ENCODE peak calls at places on chromosomes 7 and 10, in seven cellular contexts. One of them, this sample, is unnamed. For H3K4me1 and H3K9me2, the result is how much of the 10 kb centered on the place peaks cover.

GRCh38 chr10:74704629-74705360 is 121.6 kb upstream of the KAT6B start:
- DNase-seq in MM.1S: no peak
- DNase-seq in OCI-LY7: no peak
- DNase-seq in HCT116: no peak
- DNase-seq in GM23248: no peak
- DNase-seq in Karpas-422: peak
- DNase-seq in SK-N-SH: no peak
- DNase-seq in this sample: no peak

GRCh38 chr7:1597361-1597760 is 27.5 kb upstream of the PSMG3 start:
- DNase-seq in HCT116: no peak
- DNase-seq in Karpas-422: no peak
- DNase-seq in GM23248: no peak
- DNase-seq in OCI-LY7: no peak
- DNase-seq in SK-N-SH: peak
- DNase-seq in MM.1S: no peak
- DNase-seq in this sample: no peak

GRCh38 chr7:4758111-4758510 is 17.3 kb upstream of the AP5Z1 start:
- DNase-seq in HCT116: no peak
- DNase-seq in MM.1S: no peak
- DNase-seq in GM23248: no peak
- DNase-seq in Karpas-422: no peak
- DNase-seq in SK-N-SH: no peak
- DNase-seq in OCI-LY7: no peak
- DNase-seq in this sample: no peak

GRCh38 chr10:54484186-54484585 is 316.8 kb downstream of the PCDH15 start:
- DNase-seq in HCT116: no peak
- DNase-seq in SK-N-SH: no peak
- DNase-seq in GM23248: no peak
- DNase-seq in OCI-LY7: no peak
- DNase-seq in MM.1S: no peak
- DNase-seq in Karpas-422: no peak
- DNase-seq in this sample: no peak

GRCh38 chr10:64738462-64738861 is 1217.3 kb downstream of the REEP3 start:
- DNase-seq in OCI-LY7: no peak
- DNase-seq in SK-N-SH: no peak
- DNase-seq in Karpas-422: no peak
- DNase-seq in GM23248: no peak
- DNase-seq in HCT116: no peak
- DNase-seq in MM.1S: no peak
- DNase-seq in this sample: no peak

GRCh38 chr7:20578257-20578771 is 37.2 kb upstream of the ABCB5 start:
- DNase-seq in MM.1S: no peak
- DNase-seq in GM23248: no peak
- DNase-seq in SK-N-SH: no peak
- DNase-seq in Karpas-422: no peak
- DNase-seq in HCT116: no peak
- DNase-seq in OCI-LY7: no peak
- DNase-seq in this sample: no peak

GRCh38 chr7:128791968-128792319 is at the start of gene CCDC136:
- DNase-seq in GM23248: peak
- DNase-seq in SK-N-SH: no peak
- DNase-seq in OCI-LY7: no peak
- DNase-seq in MM.1S: no peak
- DNase-seq in Karpas-422: peak
- DNase-seq in HCT116: no peak
- DNase-seq in this sample: peak

GRCh38 chr7:141593134-141593533 is 41.9 kb downstream of the AGK start:
- DNase-seq in Karpas-422: no peak
- DNase-seq in MM.1S: no peak
- DNase-seq in HCT116: no peak
- DNase-seq in OCI-LY7: no peak
- DNase-seq in SK-N-SH: peak
- DNase-seq in GM23248: peak
- DNase-seq in this sample: peak

GRCh38 chr7:38748056-38748610 is 117.0 kb upstream of the AMPH start:
- DNase-seq in OCI-LY7: no peak
- DNase-seq in SK-N-SH: peak
- DNase-seq in Karpas-422: no peak
- DNase-seq in GM23248: peak
- DNase-seq in HCT116: no peak
- DNase-seq in MM.1S: no peak
- DNase-seq in this sample: no peak

GRCh38 chr7:144391823-144392255 is 11.7 kb downstream of the NOBOX start:
- DNase-seq in OCI-LY7: peak
- DNase-seq in MM.1S: peak
- DNase-seq in SK-N-SH: peak
- DNase-seq in Karpas-422: peak
- DNase-seq in GM23248: peak
- DNase-seq in HCT116: peak
- DNase-seq in this sample: peak

GRCh38 chr7:48360574-48360973 is 189.3 kb downstream of the ABCA13 start:
- DNase-seq in OCI-LY7: no peak
- DNase-seq in SK-N-SH: no peak
- DNase-seq in HCT116: no peak
- DNase-seq in GM23248: peak
- DNase-seq in MM.1S: no peak
- DNase-seq in Karpas-422: no peak
- DNase-seq in this sample: no peak

GRCh38 chr7:121000091-121000983 is 11.8 kb downstream of the CPED1 start:
- DNase-seq in HCT116: no peak
- DNase-seq in Karpas-422: no peak
- DNase-seq in GM23248: peak
- DNase-seq in OCI-LY7: no peak
- DNase-seq in MM.1S: peak
- DNase-seq in SK-N-SH: no peak
- DNase-seq in this sample: no peak

GRCh38 chr10:93711891-93712290 is 9.5 kb upstream of the FRA10AC1 start:
- DNase-seq in GM23248: peak
- DNase-seq in SK-N-SH: no peak
- DNase-seq in HCT116: no peak
- DNase-seq in Karpas-422: no peak
- DNase-seq in OCI-LY7: no peak
- DNase-seq in MM.1S: no peak
- DNase-seq in this sample: no peak

GRCh38 chr7:50327443-50327842 is 22.9 kb downstream of the IKZF1 start:
- DNase-seq in Karpas-422: no peak
- DNase-seq in OCI-LY7: no peak
- DNase-seq in GM23248: no peak
- DNase-seq in SK-N-SH: no peak
- DNase-seq in MM.1S: no peak
- DNase-seq in HCT116: no peak
- DNase-seq in this sample: no peak

GRCh38 chr10:111299037-111299436 is 222.2 kb downstream of the ADRA2A start:
- DNase-seq in GM23248: no peak
- DNase-seq in SK-N-SH: no peak
- DNase-seq in HCT116: no peak
- DNase-seq in Karpas-422: no peak
- DNase-seq in OCI-LY7: no peak
- DNase-seq in MM.1S: no peak
- DNase-seq in this sample: no peak

GRCh38 chr7:47786557-47787248 is 161.6 kb downstream of the PKD1L1 start:
- DNase-seq in OCI-LY7: no peak
- DNase-seq in GM23248: peak
- DNase-seq in Karpas-422: no peak
- DNase-seq in SK-N-SH: no peak
- DNase-seq in MM.1S: no peak
- DNase-seq in HCT116: peak
- DNase-seq in this sample: peak

GRCh38 chr7:31494421-31494820 is 19.5 kb upstream of the ITPRID1 start:
- DNase-seq in HCT116: no peak
- DNase-seq in MM.1S: no peak
- DNase-seq in OCI-LY7: no peak
- DNase-seq in GM23248: no peak
- DNase-seq in Karpas-422: no peak
- DNase-seq in SK-N-SH: no peak
- DNase-seq in this sample: no peak

GRCh38 chr10:122421747-122422146 is 32.7 kb upstream of the ARMS2 start:
- DNase-seq in GM23248: peak
- DNase-seq in SK-N-SH: no peak
- DNase-seq in Karpas-422: no peak
- DNase-seq in MM.1S: no peak
- DNase-seq in HCT116: no peak
- DNase-seq in OCI-LY7: no peak
- DNase-seq in this sample: no peak

GRCh38 chr10:11856678-11857077 is 33.5 kb downstream of the PROSER2 start:
- DNase-seq in OCI-LY7: no peak
- DNase-seq in GM23248: peak
- DNase-seq in MM.1S: no peak
- DNase-seq in Karpas-422: no peak
- DNase-seq in HCT116: no peak
- DNase-seq in SK-N-SH: no peak
- DNase-seq in this sample: no peak

GRCh38 chr7:125773113-125773800 is 843.6 kb upstream of the POT1 start:
- DNase-seq in SK-N-SH: no peak
- DNase-seq in Karpas-422: no peak
- DNase-seq in GM23248: no peak
- DNase-seq in HCT116: no peak
- DNase-seq in MM.1S: no peak
- DNase-seq in OCI-LY7: no peak
- DNase-seq in this sample: no peak

GRCh38 chr7:108511939-108512338 is 14.0 kb downstream of the PNPLA8 start:
- DNase-seq in OCI-LY7: peak
- DNase-seq in HCT116: no peak
- DNase-seq in GM23248: no peak
- DNase-seq in MM.1S: no peak
- DNase-seq in SK-N-SH: no peak
- DNase-seq in Karpas-422: peak
- DNase-seq in this sample: no peak

GRCh38 chr10:11148131-11148530 is 130.5 kb downstream of the CELF2 start:
- DNase-seq in OCI-LY7: no peak
- DNase-seq in SK-N-SH: no peak
- DNase-seq in Karpas-422: no peak
- DNase-seq in GM23248: no peak
- DNase-seq in HCT116: no peak
- DNase-seq in MM.1S: no peak
- DNase-seq in this sample: no peak

GRCh38 chr10:124728071-124728829 is 15.9 kb downstream of the FAM53B start:
- DNase-seq in GM23248: peak
- DNase-seq in HCT116: no peak
- DNase-seq in SK-N-SH: no peak
- DNase-seq in Karpas-422: no peak
- DNase-seq in OCI-LY7: no peak
- DNase-seq in MM.1S: peak
- DNase-seq in this sample: no peak

GRCh38 chr7:134908289-134908688 is 78.0 kb upstream of the AGBL3 start:
- DNase-seq in HCT116: no peak
- DNase-seq in GM23248: peak
- DNase-seq in SK-N-SH: no peak
- DNase-seq in Karpas-422: no peak
- DNase-seq in MM.1S: no peak
- DNase-seq in OCI-LY7: no peak
- DNase-seq in this sample: no peak

GRCh38 chr7:77479536-77480088 is 57.5 kb upstream of the PTPN12 start:
- DNase-seq in MM.1S: no peak
- DNase-seq in SK-N-SH: no peak
- DNase-seq in OCI-LY7: no peak
- DNase-seq in GM23248: peak
- DNase-seq in HCT116: no peak
- DNase-seq in Karpas-422: no peak
- DNase-seq in this sample: peak

DNA sequence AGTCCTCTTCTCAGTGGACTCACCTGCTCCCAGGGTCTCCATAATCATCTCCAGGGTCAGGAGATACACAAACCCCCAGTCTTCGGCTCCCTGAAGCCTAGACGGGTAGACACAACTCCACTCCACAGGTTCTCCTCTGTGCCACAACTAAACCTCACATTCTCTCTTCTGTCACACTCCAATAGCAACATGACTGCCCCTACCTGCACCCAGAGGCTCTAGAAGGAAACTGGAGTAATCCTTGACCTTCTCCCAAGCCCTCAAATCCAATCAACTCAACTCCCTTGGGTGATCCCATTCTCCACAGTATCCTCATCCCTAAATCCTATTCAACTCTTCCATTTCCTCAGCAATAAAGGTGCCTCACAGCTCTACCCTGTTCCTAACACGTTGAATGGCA is 16.2 kb downstream of the HNRNPF start:
- DNase-seq in SK-N-SH: no peak
- DNase-seq in HCT116: no peak
- DNase-seq in OCI-LY7: no peak
- DNase-seq in MM.1S: no peak
- DNase-seq in Karpas-422: no peak
- DNase-seq in GM23248: no peak
- DNase-seq in this sample: no peak
- H3K4me1 ChIP-seq in SK-N-SH: under half
- H3K4me1 ChIP-seq in HCT116: under half
- H3K4me1 ChIP-seq in OCI-LY7: under half
- H3K4me1 ChIP-seq in MM.1S: under half
- H3K4me1 ChIP-seq in Karpas-422: under half
- H3K4me1 ChIP-seq in GM23248: under half
- H3K4me1 ChIP-seq in this sample: under half

GRCh38 chr10:21174670-21175495 is 277.8 kb upstream of the NEBL start:
- DNase-seq in Karpas-422: no peak
- DNase-seq in GM23248: no peak
- DNase-seq in MM.1S: no peak
- DNase-seq in SK-N-SH: no peak
- DNase-seq in HCT116: peak
- DNase-seq in OCI-LY7: no peak
- DNase-seq in this sample: no peak
- H3K4me3 ChIP-seq in Karpas-422: no peak
- H3K4me3 ChIP-seq in GM23248: peak
- H3K4me3 ChIP-seq in MM.1S: no peak
- H3K4me3 ChIP-seq in SK-N-SH: peak
- H3K4me3 ChIP-seq in HCT116: peak
- H3K4me3 ChIP-seq in OCI-LY7: no peak
- H3K4me3 ChIP-seq in this sample: peak

GRCh38 chr7:131895541-131896173 is 339.2 kb upstream of the PODXL start:
- DNase-seq in GM23248: peak
- DNase-seq in SK-N-SH: no peak
- DNase-seq in OCI-LY7: no peak
- DNase-seq in Karpas-422: no peak
- DNase-seq in HCT116: peak
- DNase-seq in MM.1S: no peak
- DNase-seq in this sample: peak

GRCh38 chr7:131897790-131898165 is 341.4 kb upstream of the PODXL start:
- DNase-seq in OCI-LY7: no peak
- DNase-seq in Karpas-422: no peak
- DNase-seq in HCT116: no peak
- DNase-seq in GM23248: no peak
- DNase-seq in MM.1S: no peak
- DNase-seq in SK-N-SH: no peak
- DNase-seq in this sample: no peak

GRCh38 chr7:131896189-131896855 is 339.9 kb upstream of the PODXL start:
- DNase-seq in GM23248: no peak
- DNase-seq in HCT116: no peak
- DNase-seq in OCI-LY7: no peak
- DNase-seq in Karpas-422: no peak
- DNase-seq in MM.1S: no peak
- DNase-seq in SK-N-SH: no peak
- DNase-seq in this sample: no peak

GRCh38 chr7:131898418-131898817 is 342.0 kb upstream of the PODXL start:
- DNase-seq in HCT116: no peak
- DNase-seq in SK-N-SH: no peak
- DNase-seq in OCI-LY7: no peak
- DNase-seq in GM23248: peak
- DNase-seq in Karpas-422: no peak
- DNase-seq in MM.1S: no peak
- DNase-seq in this sample: no peak

GRCh38 chr7:131897016-131897789 is 340.8 kb upstream of the PODXL start:
- DNase-seq in MM.1S: no peak
- DNase-seq in OCI-LY7: no peak
- DNase-seq in GM23248: peak
- DNase-seq in SK-N-SH: peak
- DNase-seq in Karpas-422: no peak
- DNase-seq in HCT116: peak
- DNase-seq in this sample: no peak
- H3K9me2 ChIP-seq in MM.1S: under half
- H3K9me2 ChIP-seq in OCI-LY7: under half
- H3K9me2 ChIP-seq in GM23248: under half
- H3K9me2 ChIP-seq in SK-N-SH: under half
- H3K9me2 ChIP-seq in Karpas-422: under half
- H3K9me2 ChIP-seq in HCT116: under half
- H3K9me2 ChIP-seq in this sample: under half

GRCh38 chr10:3750352-3750816 is 34.6 kb downstream of the KLF6 start:
- DNase-seq in SK-N-SH: no peak
- DNase-seq in OCI-LY7: no peak
- DNase-seq in Karpas-422: no peak
- DNase-seq in GM23248: no peak
- DNase-seq in HCT116: no peak
- DNase-seq in MM.1S: no peak
- DNase-seq in this sample: no peak
- H3K4me1 ChIP-seq in SK-N-SH: under half
- H3K4me1 ChIP-seq in OCI-LY7: under half
- H3K4me1 ChIP-seq in Karpas-422: under half
- H3K4me1 ChIP-seq in GM23248: under half
- H3K4me1 ChIP-seq in HCT116: under half
- H3K4me1 ChIP-seq in MM.1S: under half
- H3K4me1 ChIP-seq in this sample: under half